ENCODE peak calls at places on chromosome 1, in nine cellular contexts. A is ovary, F is breast epithelium, C is tibial nerve, I is sigmoid colon, S is body of pancreas, H is A549, D is transverse colon, Q is K562. B is an unnamed sample.

GRCh38 chr1:9233241-9233941 is 1.2 kb upstream of the H6PD start:
- DNase-seq in A (peak; percentile 87), F (peak; percentile 88), C (peak; percentile 78), I (peak; percentile 95), S (peak; percentile 65), H (no peak), D (peak; percentile 68), Q (no peak), B (peak; percentile 89)

GRCh38 chr1:216785760-216786159 is 62.5 kb upstream of the ESRRG start:
- DNase-seq in A (no peak), F (no peak), C (no peak), I (no peak), S (no peak), H (no peak), D (no peak), Q (no peak), B (no peak)

GRCh38 chr1:98468111-98468717 is 193.3 kb upstream of the SNX7 start:
- DNase-seq in A (no peak), F (no peak), C (no peak), I (no peak), S (no peak), H (peak; percentile 71), D (no peak), Q (no peak), B (no peak)

GRCh38 chr1:17013598-17014320 is 2.0 kb upstream of the ATP13A2 start:
- DNase-seq in A (no peak), F (no peak), C (peak; percentile 43), I (peak; percentile 60), S (no peak), H (no peak), D (peak; percentile 37), Q (peak; percentile 58), B (no peak)

GRCh38 chr1:228112617-228113016 is 3.5 kb upstream of the MRPL55 start:
- DNase-seq in A (no peak), F (no peak), C (no peak), I (no peak), S (no peak), H (no peak), D (no peak), Q (no peak), B (no peak)

GRCh38 chr1:5522605-5523145 is 469.6 kb downstream of the NPHP4 start:
- DNase-seq in A (no peak), F (no peak), C (no peak), I (no peak), S (no peak), H (no peak), D (no peak), Q (no peak), B (no peak)

GRCh38 chr1:214002472-214002871 is 14.7 kb downstream of the PROX1 start:
- DNase-seq in A (peak; percentile 37), F (no peak), C (no peak), I (no peak), S (peak; percentile 33), H (peak; percentile 49), D (no peak), Q (peak; percentile 43), B (no peak)

GRCh38 chr1:229070168-229070567 is 200.7 kb upstream of the RAB4A start:
- DNase-seq in A (no peak), F (peak; percentile 60), C (peak; percentile 46), I (peak; percentile 98), S (peak; percentile 90), H (peak; percentile 93), D (peak; percentile 66), Q (no peak), B (no peak)

GRCh38 chr1:111595807-111596206 is 23.8 kb upstream of the RAP1A start:
- DNase-seq in A (no peak), F (no peak), C (no peak), I (no peak), S (no peak), H (no peak), D (no peak), Q (no peak), B (no peak)

GRCh38 chr1:111594128-111594693 is 25.4 kb upstream of the RAP1A start:
- DNase-seq in A (no peak), F (no peak), C (no peak), I (no peak), S (no peak), H (no peak), D (no peak), Q (no peak), B (no peak)

GRCh38 chr1:111597433-111597832 is 22.2 kb upstream of the RAP1A start:
- DNase-seq in A (no peak), F (no peak), C (no peak), I (no peak), S (no peak), H (no peak), D (no peak), Q (no peak), B (no peak)

GRCh38 chr1:111598534-111598933 is 21.1 kb upstream of the RAP1A start:
- DNase-seq in A (no peak), F (no peak), C (no peak), I (no peak), S (no peak), H (no peak), D (no peak), Q (no peak), B (no peak)

DNA sequence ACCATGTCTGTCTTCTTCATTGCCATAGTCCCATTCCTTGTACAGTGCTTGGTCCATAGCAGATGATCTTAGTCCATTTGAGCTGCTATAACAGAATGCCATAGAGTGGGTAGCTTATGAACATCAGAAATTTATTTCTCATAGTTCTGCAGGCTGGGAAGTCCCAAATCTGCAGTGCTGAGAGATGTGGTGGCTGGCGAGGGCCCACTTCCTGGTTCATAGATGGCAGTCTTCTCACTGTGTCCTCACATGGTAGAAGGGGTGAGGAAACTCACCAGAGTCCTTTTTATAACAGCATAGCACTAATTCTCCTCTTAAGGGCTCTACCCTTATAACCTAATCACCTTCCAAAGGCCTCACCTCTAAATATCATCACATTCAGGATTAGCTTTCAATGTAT is 23.1 kb upstream of the RAP1A start:
- DNase-seq in A (no peak), F (no peak), C (no peak), I (no peak), S (no peak), H (no peak), D (peak; percentile 41), Q (no peak), B (no peak)
- H3K4me1 ChIP-seq in A (peaks cover 9% of the 10 kb centered on the region), F (no peaks in the 10 kb centered on the region), C (peaks cover 43% of the 10 kb centered on the region), I (peaks cover 95% of the 10 kb centered on the region), S (peaks cover 15% of the 10 kb centered on the region), H (peaks cover 14% of the 10 kb centered on the region), D (peaks cover 37% of the 10 kb centered on the region), Q (peaks cover 40% of the 10 kb centered on the region), B (peaks cover 8% of the 10 kb centered on the region)

GRCh38 chr1:23977854-23978191 is 2.3 kb downstream of the SRSF10 start:
- DNase-seq in A (no peak), F (no peak), C (no peak), I (no peak), S (no peak), H (no peak), D (no peak), Q (peak; percentile 56), B (no peak)

GRCh38 chr1:23980006-23980724 is at the start of gene SRSF10:
- DNase-seq in A (peak; percentile 99), F (peak; percentile 97), C (peak; percentile 95), I (peak; percentile 100), S (peak; percentile 98), H (peak; percentile 98), D (peak; percentile 99), Q (peak; percentile 100), B (peak; percentile 98)

GRCh38 chr1:23979387-23980005 is 631 bp downstream of the SRSF10 start:
- DNase-seq in A (no peak), F (no peak), C (no peak), I (no peak), S (no peak), H (no peak), D (no peak), Q (peak; percentile 55), B (no peak)

GRCh38 chr1:23978825-23979224 is 1.3 kb downstream of the SRSF10 start:
- DNase-seq in A (no peak), F (no peak), C (no peak), I (no peak), S (no peak), H (no peak), D (no peak), Q (no peak), B (no peak)

DNA sequence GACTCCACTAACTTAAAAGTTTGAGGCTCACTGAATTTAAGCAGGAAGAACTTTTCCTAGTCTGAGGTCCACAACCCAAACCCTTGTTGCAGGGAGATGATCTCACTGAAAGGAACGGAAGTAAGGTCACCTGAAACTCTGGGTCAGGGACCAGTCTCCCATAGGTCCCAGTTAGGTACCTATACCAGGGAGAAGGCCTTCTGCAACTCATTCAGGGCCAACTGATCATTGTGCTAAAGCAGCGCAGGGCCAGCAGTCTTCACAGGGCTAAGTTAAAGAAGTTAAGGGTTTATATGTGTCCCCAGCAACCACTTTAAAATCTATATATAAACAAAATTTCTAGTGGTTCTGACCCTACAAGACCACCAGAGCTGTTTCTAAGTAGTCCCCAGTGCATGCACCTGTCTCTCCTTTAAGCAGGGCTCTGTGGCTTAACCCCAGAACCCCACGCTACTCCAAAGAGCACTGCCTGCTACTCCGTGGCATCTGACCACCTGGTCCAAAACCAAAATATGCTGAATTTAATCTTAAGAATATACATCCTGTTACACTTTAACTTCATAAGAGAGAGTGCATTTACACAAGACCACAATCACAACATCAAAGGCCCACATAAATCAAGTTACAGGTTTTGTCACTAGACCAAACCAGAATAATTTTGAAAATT is 2.8 kb downstream of the SRSF10 start:
- DNase-seq in A (no peak), F (no peak), C (no peak), I (no peak), S (no peak), H (no peak), D (no peak), Q (no peak), B (no peak)
- TF ChIP-seq POLR2A in A (no peak), F (no peak), C (no peak), I (no peak), S (no peak), H (no peak), D (no peak), Q (no peak), B (no peak)

DNA sequence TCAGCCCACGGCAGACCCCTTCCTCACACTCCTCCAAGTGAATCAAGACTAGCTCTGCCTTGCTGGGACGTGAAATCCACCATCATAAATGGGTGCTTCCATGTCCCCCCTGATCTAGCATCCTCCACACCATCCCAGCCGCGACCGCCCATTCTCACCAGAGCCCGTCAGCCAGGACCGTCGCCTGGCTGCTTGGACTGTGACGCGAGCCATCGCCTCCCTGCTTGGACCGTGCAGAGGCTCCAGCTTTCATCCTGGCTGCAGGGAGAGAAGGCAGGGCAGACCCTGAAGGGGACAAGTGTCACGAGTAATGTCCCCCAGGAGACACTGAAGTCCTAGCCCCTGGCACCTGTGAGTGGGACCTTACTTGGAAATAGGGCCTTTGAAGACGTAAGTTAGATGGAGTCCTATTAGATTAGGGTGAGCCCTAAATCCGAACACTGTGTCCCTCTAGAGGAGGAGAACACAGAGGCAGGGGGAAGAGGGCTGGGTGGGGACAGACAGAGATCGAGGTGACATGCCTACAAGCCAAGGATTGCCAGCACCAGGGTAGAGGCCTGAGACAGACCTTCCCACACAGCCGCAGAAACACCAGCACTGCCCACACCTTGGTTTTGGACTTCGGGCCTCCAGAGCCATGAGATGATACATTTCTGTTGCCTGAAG is 12.8 kb upstream of the PRKCZ start:
- DNase-seq in A (no peak), F (no peak), C (no peak), I (no peak), S (no peak), H (no peak), D (no peak), Q (no peak), B (no peak)
- H3K27ac ChIP-seq in A (no peak overlapping the region), F (no peak overlapping the region), C (no peak overlapping the region), I (no peak overlapping the region), S (no peak overlapping the region), H (no peak overlapping the region), D (no peak overlapping the region), Q (no peak overlapping the region), B (no peak overlapping the region)

GRCh38 chr1:21933397-21934248 is 3.5 kb downstream of the HSPG2 start:
- DNase-seq in A (no peak), F (peak; percentile 84), C (no peak), I (peak; percentile 94), S (peak; percentile 76), H (no peak), D (peak; percentile 63), Q (peak; percentile 77), B (peak; percentile 87)
- H3K4me1 ChIP-seq in A (peaks cover 28% of the 10 kb centered on the region), F (peaks cover 27% of the 10 kb centered on the region), C (peaks cover 87% of the 10 kb centered on the region), I (peaks cover 86% of the 10 kb centered on the region), S (peaks cover 71% of the 10 kb centered on the region), H (peaks cover 83% of the 10 kb centered on the region), D (peaks cover 76% of the 10 kb centered on the region), Q (peaks cover 64% of the 10 kb centered on the region), B (peaks cover 35% of the 10 kb centered on the region)